ENCODE peak calls at places on chromosomes 13 and 19, in five cellular contexts. D is DMS53, T is nucleus accumbens, P is heart left ventricle, L is HFFc6. O is an unnamed sample.

GRCh38 chr19:3440082-3440481 is 40.2 kb downstream of the SMIM24 start:
- DNase-seq in D (peak), T (no peak), P (no peak), L (no peak), O (peak)

GRCh38 chr13:38866649-38867048 is 124.0 kb downstream of the STOML3 start:
- DNase-seq in D (peak), T (no peak), P (no peak), L (no peak), O (no peak)

GRCh38 chr19:374886-375235 is 30.3 kb upstream of the MIER2 start:
- DNase-seq in D (no peak), T (no peak), P (no peak), L (no peak), O (no peak)

GRCh38 chr19:7575426-7576040 is 20.1 kb upstream of the CAMSAP3 start:
- DNase-seq in D (peak), T (no peak), P (no peak), L (no peak), O (no peak)

GRCh38 chr19:48739835-48740704 is at the start of gene RASIP1:
- DNase-seq in D (peak), T (no peak), P (peak), L (no peak), O (no peak)

GRCh38 chr19:916645-917322 is 349 bp upstream of the KISS1R start:
- DNase-seq in D (peak), T (no peak), P (no peak), L (no peak), O (no peak)

GRCh38 chr13:34591163-34591562 is 350.9 kb upstream of the NBEA start:
- DNase-seq in D (no peak), T (no peak), P (no peak), L (no peak), O (no peak)

GRCh38 chr13:52737900-52738299 is 1.7 kb downstream of the CNMD start:
- DNase-seq in D (no peak), T (no peak), P (no peak), L (no peak), O (no peak)

GRCh38 chr13:40611004-40611403 is 55.4 kb downstream of the FOXO1 start:
- DNase-seq in D (no peak), T (no peak), P (no peak), L (no peak), O (no peak)

GRCh38 chr19:10431254-10431942 is 11.1 kb downstream of the PDE4A start:
- DNase-seq in D (peak), T (no peak), P (peak), L (no peak), O (peak)

GRCh38 chr19:33302974-33303790 is 848 bp upstream of the CEBPA start:
- DNase-seq in D (peak), T (no peak), P (peak), L (no peak), O (peak)

GRCh38 chr13:58340895-58341294 is 709.4 kb downstream of the PCDH17 start:
- DNase-seq in D (no peak), T (no peak), P (no peak), L (no peak), O (no peak)

GRCh38 chr13:29858667-29859066 is 8.2 kb upstream of the UBL3 start:
- DNase-seq in D (no peak), T (no peak), P (no peak), L (peak), O (no peak)

GRCh38 chr13:112071011-112071901 is 4.3 kb downstream of the SOX1 start:
- DNase-seq in D (no peak), T (no peak), P (no peak), L (no peak), O (no peak)

GRCh38 chr13:39870197-39870746 is 214.8 kb downstream of the COG6 start:
- DNase-seq in D (no peak), T (no peak), P (no peak), L (no peak), O (no peak)

GRCh38 chr13:113851826-113852535 is 11.9 kb downstream of the GAS6 start:
- DNase-seq in D (no peak), T (no peak), P (no peak), L (no peak), O (no peak)

GRCh38 chr13:108322206-108322824 is 52.8 kb downstream of the TNFSF13B start:
- DNase-seq in D (peak), T (no peak), P (no peak), L (peak), O (peak)

GRCh38 chr13:39773833-39774232 is 118.4 kb downstream of the COG6 start:
- DNase-seq in D (no peak), T (no peak), P (no peak), L (peak), O (no peak)

GRCh38 chr19:12800344-12800732 is 1.3 kb downstream of the PRDX2 start:
- DNase-seq in D (no peak), T (no peak), P (no peak), L (no peak), O (no peak)

GRCh38 chr19:20422616-20423205 is 142.9 kb downstream of the ZNF737 start:
- DNase-seq in D (no peak), T (no peak), P (no peak), L (no peak), O (no peak)

GRCh38 chr13:67369895-67370660 is 139.9 kb upstream of the PCDH9 start:
- DNase-seq in D (no peak), T (no peak), P (no peak), L (peak), O (no peak)

GRCh38 chr13:97976551-97977375 is 23.3 kb downstream of the IPO5 start:
- DNase-seq in D (peak), T (no peak), P (no peak), L (no peak), O (peak)

GRCh38 chr19:12689581-12690216 is 1.9 kb downstream of the GNG14 start:
- DNase-seq in D (no peak), T (no peak), P (no peak), L (no peak), O (no peak)

GRCh38 chr19:29685326-29685725 is 20.1 kb downstream of the PLEKHF1 start:
- DNase-seq in D (no peak), T (no peak), P (no peak), L (no peak), O (no peak)

GRCh38 chr13:29515372-29515771 is 80.1 kb downstream of the SLC7A1 start:
- DNase-seq in D (no peak), T (no peak), P (no peak), L (peak), O (no peak)

GRCh38 chr13:111911141-111911720 is 155.7 kb upstream of the SOX1 start:
- DNase-seq in D (no peak), T (no peak), P (no peak), L (no peak), O (no peak)

GRCh38 chr19:51948979-51949378 is 21.7 kb downstream of the ZNF613 start:
- DNase-seq in D (no peak), T (peak), P (peak), L (no peak), O (no peak)

GRCh38 chr13:100855151-100855550 is 180.6 kb upstream of the TMTC4 start:
- DNase-seq in D (no peak), T (no peak), P (no peak), L (no peak), O (no peak)

GRCh38 chr19:4508698-4509097 is 9.6 kb downstream of the PLIN4 start:
- DNase-seq in D (no peak), T (no peak), P (no peak), L (no peak), O (no peak)

GRCh38 chr19:51024924-51025323 is 1.5 kb downstream of the KLK11 start:
- DNase-seq in D (peak), T (no peak), P (no peak), L (no peak), O (no peak)